ENCODE peak calls at places on chromosomes 4 and X, in nine cellular contexts. L is prostate gland, U is GM23338, P is upper lobe of left lung, V is H1, C is stomach, Y is K562, D is suprapubic skin, Q is endothelial cell of umbilical vein. A is an unnamed sample.

GRCh38 chr4:83217721-83218522 is 66.7 kb downstream of the COQ2 start:
- DNase-seq in P (no peak), Y (no peak), Q (no peak), U (no peak), C (peak), V (no peak), L (no peak), D (no peak), A (no peak)

GRCh38 chr4:125681240-125681639 is 366.5 kb downstream of the FAT4 start:
- DNase-seq in V (no peak), Q (no peak), D (no peak), P (no peak), Y (no peak), L (no peak), C (no peak), U (no peak), A (no peak)

GRCh38 chrX:31443654-31444053 is 371.8 kb upstream of the FTHL17 start:
- DNase-seq in V (no peak), P (no peak), Y (no peak), L (no peak), Q (no peak), D (no peak), C (no peak), U (no peak), A (no peak)

GRCh38 chr4:55673424-55673823 is 37.3 kb upstream of the NMU start:
- DNase-seq in D (no peak), L (no peak), Q (no peak), V (no peak), Y (no peak), U (no peak), P (no peak), C (no peak), A (no peak)

GRCh38 chr4:25843340-25844097 is 19.3 kb downstream of the SEL1L3 start:
- DNase-seq in Q (no peak), L (no peak), P (peak), D (no peak), U (no peak), Y (no peak), C (peak), V (no peak), A (no peak)

GRCh38 chr4:47829438-47829837 is 8.4 kb downstream of the CORIN start:
- DNase-seq in C (no peak), D (no peak), Y (no peak), L (no peak), V (no peak), Q (no peak), U (no peak), P (no peak), A (no peak)

GRCh38 chr4:72592076-72592475 is 23.1 kb upstream of the ADAMTS3 start:
- DNase-seq in C (no peak), V (no peak), P (no peak), L (no peak), U (no peak), D (no peak), Q (no peak), Y (no peak), A (no peak)

GRCh38 chrX:151752847-151753246 is 18.3 kb downstream of the CNGA2 start:
- DNase-seq in L (no peak), C (no peak), Q (no peak), V (no peak), P (no peak), D (no peak), U (no peak), Y (no peak), A (no peak)

GRCh38 chr4:146975535-146975934 is 29.9 kb upstream of the TTC29 start:
- DNase-seq in L (no peak), Y (no peak), U (no peak), C (no peak), D (no peak), V (no peak), Q (peak), P (no peak), A (no peak)
- TF ChIP-seq POLR2AphosphoS5 in L (no peak), Y (no peak), U (no peak), C (no peak), D (no peak), V (no peak), Q (no peak), P (no peak), A (no peak)

GRCh38 chr4:173505924-173506779 is 23.9 kb downstream of the HAND2 start:
- DNase-seq in V (peak), Q (peak), C (peak), Y (peak), D (peak), P (no peak), U (peak), L (no peak), A (no peak)

GRCh38 chr4:173507471-173508385 is 22.3 kb downstream of the HAND2 start:
- DNase-seq in D (no peak), C (no peak), V (peak), Q (no peak), U (peak), P (peak), Y (no peak), L (no peak), A (no peak)

GRCh38 chr4:173508386-173509002 is 21.5 kb downstream of the HAND2 start:
- DNase-seq in U (peak), P (peak), Q (no peak), V (peak), C (no peak), Y (no peak), D (no peak), L (no peak), A (no peak)

GRCh38 chr4:173509031-173510001 is 20.7 kb downstream of the HAND2 start:
- DNase-seq in U (peak), Q (no peak), C (no peak), P (peak), V (peak), D (no peak), Y (no peak), L (no peak), A (no peak)

GRCh38 chr4:173506780-173507211 is 23.2 kb downstream of the HAND2 start:
- DNase-seq in Q (no peak), C (no peak), L (no peak), V (no peak), P (peak), Y (no peak), D (peak), U (peak), A (no peak)
- H3K27ac ChIP-seq in Q (no peak), C (no peak), L (no peak), V (no peak), P (no peak), Y (no peak), D (no peak), U (no peak), A (no peak)

GRCh38 chr4:136651278-136651667 is 881.0 kb downstream of the PCDH18 start:
- DNase-seq in P (no peak), Q (peak), C (no peak), V (no peak), D (no peak), L (no peak), U (no peak), Y (no peak), A (no peak)

GRCh38 chr4:136650541-136651277 is 881.6 kb downstream of the PCDH18 start:
- DNase-seq in Y (no peak), U (no peak), V (no peak), Q (peak), C (peak), L (no peak), P (no peak), D (no peak), A (no peak)

GRCh38 chr4:136653640-136654406 is 878.5 kb downstream of the PCDH18 start:
- DNase-seq in P (no peak), C (no peak), L (no peak), D (no peak), Q (no peak), V (no peak), U (no peak), Y (no peak), A (no peak)

DNA sequence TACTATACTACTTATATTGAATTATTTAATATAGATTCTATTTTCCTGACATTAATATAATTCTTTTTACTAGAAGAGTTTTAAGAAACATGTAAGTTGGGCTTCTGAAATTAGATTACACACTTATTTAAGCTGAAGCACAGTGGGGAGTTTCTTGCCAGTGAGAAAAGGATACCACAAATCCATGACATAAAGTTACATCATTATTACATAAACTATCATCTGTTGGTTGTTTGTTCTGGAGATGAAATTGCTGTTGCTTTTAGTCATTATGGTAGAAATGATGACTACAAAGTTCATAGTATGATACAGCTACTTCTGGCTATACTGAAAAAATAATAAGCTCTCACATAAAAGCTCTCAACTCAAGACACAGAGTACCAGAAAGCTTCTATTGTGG is 880.4 kb downstream of the PCDH18 start:
- DNase-seq in D (no peak), Q (peak), P (no peak), C (no peak), V (no peak), Y (no peak), L (no peak), U (no peak), A (no peak)
- TF ChIP-seq POLR2AphosphoS5 in D (no peak), Q (no peak), P (no peak), C (no peak), V (no peak), Y (no peak), L (no peak), U (no peak), A (no peak)

GRCh38 chr4:102629686-102630085 is 128.5 kb downstream of the NFKB1 start:
- DNase-seq in L (no peak), C (no peak), D (no peak), P (no peak), Y (no peak), V (no peak), Q (no peak), U (no peak), A (no peak)

GRCh38 chr4:102627831-102628523 is 126.8 kb downstream of the NFKB1 start:
- DNase-seq in D (no peak), C (no peak), Q (peak), L (no peak), U (no peak), P (no peak), V (no peak), Y (no peak), A (no peak)

GRCh38 chr4:102623622-102624021 is 122.5 kb downstream of the NFKB1 start:
- DNase-seq in C (no peak), D (no peak), Y (no peak), L (no peak), U (peak), P (no peak), Q (peak), V (peak), A (no peak)

GRCh38 chr4:102620697-102621497 is 119.7 kb downstream of the NFKB1 start:
- DNase-seq in P (no peak), Q (peak), Y (peak), C (peak), D (no peak), V (no peak), L (no peak), U (peak), A (peak)

GRCh38 chr4:102625232-102625930 is 124.2 kb downstream of the NFKB1 start:
- DNase-seq in Q (peak), P (no peak), L (no peak), Y (no peak), V (no peak), D (no peak), U (peak), C (peak), A (no peak)
- H3K27ac ChIP-seq in Q (no peak), P (no peak), L (no peak), Y (no peak), V (no peak), D (no peak), U (no peak), C (no peak), A (no peak)

A was measured in breast epithelium.